ENCODE peak calls at places on chromosomes 13 and 19, in ten cellular contexts. One of them, this sample, is unnamed.

GRCh38 chr19:23254141-23254910 is 4.1 kb upstream of the ZNF724 start:
- DNase-seq in stimulated activated CD4-positive, alpha-beta T cell treated with anti-CD3 and anti-CD28 coated beads, Interleukin-2, amount 100 ng/mL, for 4 hours: no peak
- DNase-seq in SK-N-MC: no peak
- DNase-seq in germinal center: no peak
- DNase-seq in left ventricle myocardium inferior: no peak
- DNase-seq in heart right ventricle: no peak
- DNase-seq in caudate nucleus: no peak
- DNase-seq in GM12878: no peak
- DNase-seq in activated T-helper 1 cell treated with anti-CD3 and anti-CD28 coated beads, Interleukin-12 subunit alpha, Interleukin-12 subunit beta, Interleukin-2, Interleukin-4 antibody, amounts not matched to agents 30 ng/mL and 10 ng/mL and 1 ng/mL, durations not matched to agents 14 hours and 24 hours and 36 hours: no peak
- DNase-seq in AG10803: no peak
- DNase-seq in this sample: no peak

GRCh38 chr13:50448535-50448981 is 394.9 kb downstream of the DLEU7 start:
- DNase-seq in stimulated activated CD4-positive, alpha-beta T cell treated with anti-CD3 and anti-CD28 coated beads, Interleukin-2, amount 100 ng/mL, for 4 hours: no peak
- DNase-seq in SK-N-MC: no peak
- DNase-seq in germinal center: no peak
- DNase-seq in left ventricle myocardium inferior: no peak
- DNase-seq in heart right ventricle: peak
- DNase-seq in caudate nucleus: no peak
- DNase-seq in GM12878: no peak
- DNase-seq in activated T-helper 1 cell treated with anti-CD3 and anti-CD28 coated beads, Interleukin-12 subunit alpha, Interleukin-12 subunit beta, Interleukin-2, Interleukin-4 antibody, amounts not matched to agents 30 ng/mL and 10 ng/mL and 1 ng/mL, durations not matched to agents 14 hours and 24 hours and 36 hours: no peak
- DNase-seq in AG10803: no peak
- DNase-seq in this sample: no peak

GRCh38 chr13:75480691-75481175 is 1.2 kb downstream of the TBC1D4 start:
- DNase-seq in stimulated activated CD4-positive, alpha-beta T cell treated with anti-CD3 and anti-CD28 coated beads, Interleukin-2, amount 100 ng/mL, for 4 hours: no peak
- DNase-seq in SK-N-MC: no peak
- DNase-seq in germinal center: peak
- DNase-seq in left ventricle myocardium inferior: peak
- DNase-seq in heart right ventricle: peak
- DNase-seq in caudate nucleus: peak
- DNase-seq in GM12878: no peak
- DNase-seq in activated T-helper 1 cell treated with anti-CD3 and anti-CD28 coated beads, Interleukin-12 subunit alpha, Interleukin-12 subunit beta, Interleukin-2, Interleukin-4 antibody, amounts not matched to agents 30 ng/mL and 10 ng/mL and 1 ng/mL, durations not matched to agents 14 hours and 24 hours and 36 hours: peak
- DNase-seq in AG10803: peak
- DNase-seq in this sample: no peak

GRCh38 chr13:93309886-93310520 is 83.4 kb downstream of the GPC6 start:
- DNase-seq in stimulated activated CD4-positive, alpha-beta T cell treated with anti-CD3 and anti-CD28 coated beads, Interleukin-2, amount 100 ng/mL, for 4 hours: no peak
- DNase-seq in SK-N-MC: no peak
- DNase-seq in germinal center: no peak
- DNase-seq in left ventricle myocardium inferior: no peak
- DNase-seq in heart right ventricle: no peak
- DNase-seq in caudate nucleus: no peak
- DNase-seq in GM12878: no peak
- DNase-seq in activated T-helper 1 cell treated with anti-CD3 and anti-CD28 coated beads, Interleukin-12 subunit alpha, Interleukin-12 subunit beta, Interleukin-2, Interleukin-4 antibody, amounts not matched to agents 30 ng/mL and 10 ng/mL and 1 ng/mL, durations not matched to agents 14 hours and 24 hours and 36 hours: no peak
- DNase-seq in AG10803: peak
- DNase-seq in this sample: no peak

GRCh38 chr13:32017449-32017848 is 14.1 kb upstream of the FRY start:
- DNase-seq in stimulated activated CD4-positive, alpha-beta T cell treated with anti-CD3 and anti-CD28 coated beads, Interleukin-2, amount 100 ng/mL, for 4 hours: no peak
- DNase-seq in SK-N-MC: no peak
- DNase-seq in germinal center: no peak
- DNase-seq in left ventricle myocardium inferior: no peak
- DNase-seq in heart right ventricle: no peak
- DNase-seq in caudate nucleus: no peak
- DNase-seq in GM12878: no peak
- DNase-seq in activated T-helper 1 cell treated with anti-CD3 and anti-CD28 coated beads, Interleukin-12 subunit alpha, Interleukin-12 subunit beta, Interleukin-2, Interleukin-4 antibody, amounts not matched to agents 30 ng/mL and 10 ng/mL and 1 ng/mL, durations not matched to agents 14 hours and 24 hours and 36 hours: no peak
- DNase-seq in AG10803: no peak
- DNase-seq in this sample: no peak

GRCh38 chr19:49874503-49875157 is 2.5 kb downstream of the AKT1S1 start:
- DNase-seq in stimulated activated CD4-positive, alpha-beta T cell treated with anti-CD3 and anti-CD28 coated beads, Interleukin-2, amount 100 ng/mL, for 4 hours: no peak
- DNase-seq in SK-N-MC: no peak
- DNase-seq in germinal center: no peak
- DNase-seq in left ventricle myocardium inferior: no peak
- DNase-seq in heart right ventricle: no peak
- DNase-seq in caudate nucleus: no peak
- DNase-seq in GM12878: no peak
- DNase-seq in activated T-helper 1 cell treated with anti-CD3 and anti-CD28 coated beads, Interleukin-12 subunit alpha, Interleukin-12 subunit beta, Interleukin-2, Interleukin-4 antibody, amounts not matched to agents 30 ng/mL and 10 ng/mL and 1 ng/mL, durations not matched to agents 14 hours and 24 hours and 36 hours: no peak
- DNase-seq in AG10803: no peak
- DNase-seq in this sample: no peak

GRCh38 chr13:41006296-41006695 is 12.8 kb downstream of the ELF1 start:
- DNase-seq in stimulated activated CD4-positive, alpha-beta T cell treated with anti-CD3 and anti-CD28 coated beads, Interleukin-2, amount 100 ng/mL, for 4 hours: no peak
- DNase-seq in SK-N-MC: no peak
- DNase-seq in germinal center: no peak
- DNase-seq in left ventricle myocardium inferior: no peak
- DNase-seq in heart right ventricle: no peak
- DNase-seq in caudate nucleus: no peak
- DNase-seq in GM12878: no peak
- DNase-seq in activated T-helper 1 cell treated with anti-CD3 and anti-CD28 coated beads, Interleukin-12 subunit alpha, Interleukin-12 subunit beta, Interleukin-2, Interleukin-4 antibody, amounts not matched to agents 30 ng/mL and 10 ng/mL and 1 ng/mL, durations not matched to agents 14 hours and 24 hours and 36 hours: no peak
- DNase-seq in AG10803: no peak
- DNase-seq in this sample: no peak

GRCh38 chr13:100381595-100382224 is 206.9 kb downstream of the GGACT start:
- DNase-seq in stimulated activated CD4-positive, alpha-beta T cell treated with anti-CD3 and anti-CD28 coated beads, Interleukin-2, amount 100 ng/mL, for 4 hours: no peak
- DNase-seq in SK-N-MC: no peak
- DNase-seq in germinal center: no peak
- DNase-seq in left ventricle myocardium inferior: no peak
- DNase-seq in heart right ventricle: no peak
- DNase-seq in caudate nucleus: no peak
- DNase-seq in GM12878: no peak
- DNase-seq in activated T-helper 1 cell treated with anti-CD3 and anti-CD28 coated beads, Interleukin-12 subunit alpha, Interleukin-12 subunit beta, Interleukin-2, Interleukin-4 antibody, amounts not matched to agents 30 ng/mL and 10 ng/mL and 1 ng/mL, durations not matched to agents 14 hours and 24 hours and 36 hours: no peak
- DNase-seq in AG10803: no peak
- DNase-seq in this sample: no peak

GRCh38 chr19:9406798-9407352 is 28.5 kb downstream of the ZNF266 start:
- DNase-seq in stimulated activated CD4-positive, alpha-beta T cell treated with anti-CD3 and anti-CD28 coated beads, Interleukin-2, amount 100 ng/mL, for 4 hours: peak
- DNase-seq in SK-N-MC: no peak
- DNase-seq in germinal center: peak
- DNase-seq in left ventricle myocardium inferior: peak
- DNase-seq in heart right ventricle: peak
- DNase-seq in caudate nucleus: peak
- DNase-seq in GM12878: no peak
- DNase-seq in activated T-helper 1 cell treated with anti-CD3 and anti-CD28 coated beads, Interleukin-12 subunit alpha, Interleukin-12 subunit beta, Interleukin-2, Interleukin-4 antibody, amounts not matched to agents 30 ng/mL and 10 ng/mL and 1 ng/mL, durations not matched to agents 14 hours and 24 hours and 36 hours: no peak
- DNase-seq in AG10803: peak
- DNase-seq in this sample: no peak

GRCh38 chr13:76745246-76746200 is 140.7 kb downstream of the KCTD12 start:
- DNase-seq in stimulated activated CD4-positive, alpha-beta T cell treated with anti-CD3 and anti-CD28 coated beads, Interleukin-2, amount 100 ng/mL, for 4 hours: no peak
- DNase-seq in SK-N-MC: no peak
- DNase-seq in germinal center: peak
- DNase-seq in left ventricle myocardium inferior: no peak
- DNase-seq in heart right ventricle: no peak
- DNase-seq in caudate nucleus: no peak
- DNase-seq in GM12878: peak
- DNase-seq in activated T-helper 1 cell treated with anti-CD3 and anti-CD28 coated beads, Interleukin-12 subunit alpha, Interleukin-12 subunit beta, Interleukin-2, Interleukin-4 antibody, amounts not matched to agents 30 ng/mL and 10 ng/mL and 1 ng/mL, durations not matched to agents 14 hours and 24 hours and 36 hours: no peak
- DNase-seq in AG10803: no peak
- DNase-seq in this sample: no peak

GRCh38 chr19:2042485-2043268 is 8.4 kb downstream of the MKNK2 start:
- DNase-seq in stimulated activated CD4-positive, alpha-beta T cell treated with anti-CD3 and anti-CD28 coated beads, Interleukin-2, amount 100 ng/mL, for 4 hours: no peak
- DNase-seq in SK-N-MC: no peak
- DNase-seq in germinal center: no peak
- DNase-seq in left ventricle myocardium inferior: no peak
- DNase-seq in heart right ventricle: peak
- DNase-seq in caudate nucleus: peak
- DNase-seq in GM12878: no peak
- DNase-seq in activated T-helper 1 cell treated with anti-CD3 and anti-CD28 coated beads, Interleukin-12 subunit alpha, Interleukin-12 subunit beta, Interleukin-2, Interleukin-4 antibody, amounts not matched to agents 30 ng/mL and 10 ng/mL and 1 ng/mL, durations not matched to agents 14 hours and 24 hours and 36 hours: no peak
- DNase-seq in AG10803: no peak
- DNase-seq in this sample: no peak

GRCh38 chr19:38183227-38183914 is 40.7 kb downstream of the DPF1 start:
- DNase-seq in stimulated activated CD4-positive, alpha-beta T cell treated with anti-CD3 and anti-CD28 coated beads, Interleukin-2, amount 100 ng/mL, for 4 hours: no peak
- DNase-seq in SK-N-MC: no peak
- DNase-seq in germinal center: no peak
- DNase-seq in left ventricle myocardium inferior: peak
- DNase-seq in heart right ventricle: peak
- DNase-seq in caudate nucleus: peak
- DNase-seq in GM12878: no peak
- DNase-seq in activated T-helper 1 cell treated with anti-CD3 and anti-CD28 coated beads, Interleukin-12 subunit alpha, Interleukin-12 subunit beta, Interleukin-2, Interleukin-4 antibody, amounts not matched to agents 30 ng/mL and 10 ng/mL and 1 ng/mL, durations not matched to agents 14 hours and 24 hours and 36 hours: no peak
- DNase-seq in AG10803: peak
- DNase-seq in this sample: no peak

GRCh38 chr19:31880283-31880682 is 465.1 kb upstream of the ZNF507 start:
- DNase-seq in stimulated activated CD4-positive, alpha-beta T cell treated with anti-CD3 and anti-CD28 coated beads, Interleukin-2, amount 100 ng/mL, for 4 hours: no peak
- DNase-seq in SK-N-MC: no peak
- DNase-seq in germinal center: no peak
- DNase-seq in left ventricle myocardium inferior: peak
- DNase-seq in heart right ventricle: peak
- DNase-seq in caudate nucleus: no peak
- DNase-seq in GM12878: no peak
- DNase-seq in activated T-helper 1 cell treated with anti-CD3 and anti-CD28 coated beads, Interleukin-12 subunit alpha, Interleukin-12 subunit beta, Interleukin-2, Interleukin-4 antibody, amounts not matched to agents 30 ng/mL and 10 ng/mL and 1 ng/mL, durations not matched to agents 14 hours and 24 hours and 36 hours: no peak
- DNase-seq in AG10803: no peak
- DNase-seq in this sample: no peak

GRCh38 chr13:98798849-98799645 is 46.6 kb upstream of the SLC15A1 start:
- DNase-seq in stimulated activated CD4-positive, alpha-beta T cell treated with anti-CD3 and anti-CD28 coated beads, Interleukin-2, amount 100 ng/mL, for 4 hours: no peak
- DNase-seq in SK-N-MC: peak
- DNase-seq in germinal center: no peak
- DNase-seq in left ventricle myocardium inferior: no peak
- DNase-seq in heart right ventricle: no peak
- DNase-seq in caudate nucleus: no peak
- DNase-seq in GM12878: no peak
- DNase-seq in activated T-helper 1 cell treated with anti-CD3 and anti-CD28 coated beads, Interleukin-12 subunit alpha, Interleukin-12 subunit beta, Interleukin-2, Interleukin-4 antibody, amounts not matched to agents 30 ng/mL and 10 ng/mL and 1 ng/mL, durations not matched to agents 14 hours and 24 hours and 36 hours: no peak
- DNase-seq in AG10803: peak
- DNase-seq in this sample: no peak

This sample was measured in thoracic aorta.